ENCODE peak calls at places on chromosomes 11 and 22, in eight cellular contexts. N is small intestine; G is CD4-positive, alpha-beta memory T cell; M is H9; A is mucosa of descending colon; B is adrenal gland; Y is RWPE2; U is effector memory CD4-positive, alpha-beta T cell. X is an unnamed sample.
A peak's percentile ranks its signal among the peaks of the same experiment; 100 is the strongest.

GRCh38 chr11:20443596-20443995 is 56.1 kb downstream of the PRMT3 start:
- DNase-seq in N (no peak), G (peak; percentile 6), M (no peak), A (no peak), B (no peak), Y (no peak), U (no peak), X (no peak)

GRCh38 chr22:50201191-50202129 is 649 bp downstream of the SELENOO start:
- DNase-seq in N (peak; percentile 72), G (no peak), M (no peak), A (no peak), B (peak; percentile 22), Y (no peak), U (no peak), X (no peak)

GRCh38 chr11:12372111-12372510 is 5.3 kb upstream of the PARVA start:
- DNase-seq in N (no peak), G (no peak), M (no peak), A (no peak), B (no peak), Y (no peak), U (no peak), X (no peak)

GRCh38 chr11:32952421-32952820 is 59.8 kb downstream of the QSER1 start:
- DNase-seq in N (no peak), G (no peak), M (no peak), A (no peak), B (no peak), Y (no peak), U (no peak), X (no peak)

GRCh38 chr11:72229925-72230763 is 5.6 kb downstream of the INPPL1 start:
- DNase-seq in N (no peak), G (no peak), M (no peak), A (no peak), B (no peak), Y (no peak), U (no peak), X (no peak)

GRCh38 chr11:118462178-118462577 is 25.9 kb downstream of the KMT2A start:
- DNase-seq in N (no peak), G (no peak), M (no peak), A (no peak), B (no peak), Y (no peak), U (no peak), X (no peak)

GRCh38 chr22:49677495-49677889 is 150.2 kb downstream of the BRD1 start:
- DNase-seq in N (no peak), G (no peak), M (peak; percentile 26), A (no peak), B (no peak), Y (peak; percentile 38), U (no peak), X (no peak)

GRCh38 chr22:17853066-17853465 is 78.8 kb upstream of the BID start:
- DNase-seq in N (no peak), G (no peak), M (no peak), A (no peak), B (no peak), Y (no peak), U (no peak), X (no peak)

GRCh38 chr22:30701872-30702271 is 7.2 kb downstream of the OSBP2 start:
- DNase-seq in N (no peak), G (no peak), M (no peak), A (no peak), B (no peak), Y (no peak), U (no peak), X (no peak)

GRCh38 chr11:119472186-119472855 is 49.3 kb upstream of the THY1 start:
- DNase-seq in N (no peak), G (no peak), M (peak; percentile 24), A (no peak), B (no peak), Y (no peak), U (no peak), X (no peak)

GRCh38 chr11:26073646-26074045 is 258.3 kb upstream of the ANO3 start:
- DNase-seq in N (no peak), G (no peak), M (no peak), A (no peak), B (no peak), Y (no peak), U (no peak), X (no peak)

GRCh38 chr11:121389651-121390050 is 62.5 kb upstream of the SORL1 start:
- DNase-seq in N (no peak), G (no peak), M (peak; percentile 34), A (no peak), B (no peak), Y (no peak), U (no peak), X (no peak)

GRCh38 chr11:64251986-64252837 is 882 bp downstream of the PLCB3 start:
- DNase-seq in N (peak; percentile 95), G (no peak), M (no peak), A (peak; percentile 90), B (peak; percentile 62), Y (no peak), U (no peak), X (no peak)

GRCh38 chr22:30573594-30574094 is 821 bp downstream of the GAL3ST1 start:
- DNase-seq in N (peak; percentile 59), G (no peak), M (no peak), A (no peak), B (no peak), Y (no peak), U (no peak), X (no peak)

GRCh38 chr11:9943346-9944110 is 279.7 kb downstream of the SWAP70 start:
- DNase-seq in N (no peak), G (no peak), M (no peak), A (no peak), B (no peak), Y (no peak), U (no peak), X (no peak)

GRCh38 chr11:80727315-80727714 is 1286.5 kb upstream of the TENM4 start:
- DNase-seq in N (peak; percentile 55), G (no peak), M (peak; percentile 61), A (no peak), B (no peak), Y (no peak), U (no peak), X (no peak)

GRCh38 chr11:45036733-45037132 is 86.0 kb upstream of the TP53I11 start:
- DNase-seq in N (no peak), G (no peak), M (no peak), A (no peak), B (no peak), Y (no peak), U (no peak), X (no peak)

GRCh38 chr22:50115693-50116092 is 25.9 kb downstream of the MOV10L1 start:
- DNase-seq in N (no peak), G (no peak), M (no peak), A (no peak), B (peak; percentile 68), Y (no peak), U (no peak), X (no peak)

GRCh38 chr11:94305146-94305545 is 766 bp downstream of the IZUMO1R start:
- DNase-seq in N (no peak), G (no peak), M (no peak), A (no peak), B (no peak), Y (no peak), U (no peak), X (peak; percentile 28)
- H3K4me1 ChIP-seq in N (no peaks in the 10 kb centered on the region), G (no peaks in the 10 kb centered on the region), M (peaks cover 2% of the 10 kb centered on the region), A (peaks cover 6% of the 10 kb centered on the region), B (no peaks in the 10 kb centered on the region), Y (no peaks in the 10 kb centered on the region), U (no peaks in the 10 kb centered on the region), X (peaks cover 8% of the 10 kb centered on the region)

GRCh38 chr11:66087148-66087908 is 17.3 kb downstream of the PACS1 start:
- DNase-seq in N (no peak), G (no peak), M (no peak), A (no peak), B (no peak), Y (no peak), U (no peak), X (no peak)
- H3K4me1 ChIP-seq in N (peaks cover 4% of the 10 kb centered on the region), G (peaks cover 73% of the 10 kb centered on the region), M (no peaks in the 10 kb centered on the region), A (no peaks in the 10 kb centered on the region), B (peaks cover 24% of the 10 kb centered on the region), Y (peaks cover 12% of the 10 kb centered on the region), U (peaks cover 28% of the 10 kb centered on the region), X (peaks cover 3% of the 10 kb centered on the region)

GRCh38 chr11:68014966-68015447 is 4.9 kb downstream of the ALDH3B1 start:
- DNase-seq in N (no peak), G (no peak), M (no peak), A (peak; percentile 59), B (no peak), Y (no peak), U (no peak), X (no peak)

GRCh38 chr11:68015467-68015866 is 5.3 kb downstream of the ALDH3B1 start:
- DNase-seq in N (no peak), G (no peak), M (no peak), A (no peak), B (no peak), Y (no peak), U (no peak), X (no peak)

GRCh38 chr11:68012843-68013610 is 2.9 kb downstream of the ALDH3B1 start:
- DNase-seq in N (no peak), G (no peak), M (no peak), A (peak; percentile 53), B (peak; percentile 18), Y (peak; percentile 92), U (no peak), X (no peak)

GRCh38 chr11:68013611-68014156 is 3.6 kb downstream of the ALDH3B1 start:
- DNase-seq in N (no peak), G (no peak), M (no peak), A (peak; percentile 54), B (no peak), Y (no peak), U (no peak), X (no peak)

GRCh38 chr11:68014157-68014965 is 4.2 kb downstream of the ALDH3B1 start:
- DNase-seq in N (peak; percentile 89), G (no peak), M (no peak), A (peak; percentile 83), B (peak; percentile 92), Y (peak; percentile 95), U (no peak), X (no peak)
- H3K4me1 ChIP-seq in N (peaks cover 3% of the 10 kb centered on the region), G (no peaks in the 10 kb centered on the region), M (no peaks in the 10 kb centered on the region), A (peaks cover 40% of the 10 kb centered on the region), B (peaks cover 56% of the 10 kb centered on the region), Y (peaks cover 48% of the 10 kb centered on the region), U (no peaks in the 10 kb centered on the region), X (peaks cover 36% of the 10 kb centered on the region)

DNA sequence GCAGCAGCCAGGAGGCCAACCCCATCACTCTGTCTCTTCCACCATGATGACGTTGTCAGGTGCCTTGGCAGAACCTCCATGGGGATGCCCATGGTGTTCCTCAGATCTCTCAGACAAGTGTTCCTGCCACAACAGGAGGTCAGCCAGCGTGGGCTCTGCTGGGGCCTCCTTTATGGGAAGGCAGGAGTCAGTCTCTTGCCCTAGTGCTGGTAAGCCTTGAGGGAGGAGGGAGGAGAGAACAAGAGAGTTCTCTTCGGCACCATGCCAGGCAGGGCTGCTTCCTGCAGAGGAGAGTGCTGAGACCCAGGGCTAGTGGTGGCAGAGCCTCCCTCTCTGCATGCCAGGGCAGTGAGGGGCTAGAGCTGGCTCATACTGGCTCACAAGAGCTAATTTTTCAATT is 32.5 kb downstream of the GNAZ start:
- DNase-seq in N (no peak), G (no peak), M (no peak), A (no peak), B (no peak), Y (no peak), U (no peak), X (no peak)
- H3K4me1 ChIP-seq in N (no peaks in the 10 kb centered on the region), G (no peaks in the 10 kb centered on the region), M (no peaks in the 10 kb centered on the region), A (peaks cover 5% of the 10 kb centered on the region), B (peaks cover 17% of the 10 kb centered on the region), Y (no peaks in the 10 kb centered on the region), U (no peaks in the 10 kb centered on the region), X (no peaks in the 10 kb centered on the region)